ENCODE peak calls at places on chromosomes 4 and X, in six cellular contexts. O, P, X, S, C and I are unnamed samples.

GRCh38 chr4:144421839-144422565 is 224.0 kb upstream of the HHIP start:
- DNase-seq in O (no peak), P (no peak), X (no peak), S (no peak), C (peak), I (no peak)

GRCh38 chr4:122762520-122762919 is 30.0 kb downstream of the BBS12 start:
- DNase-seq in O (no peak), P (no peak), X (no peak), S (peak), C (no peak), I (no peak)

GRCh38 chr4:112251044-112251632 is 19.6 kb downstream of the AP1AR start:
- DNase-seq in O (no peak), P (no peak), X (no peak), S (no peak), C (peak), I (no peak)

GRCh38 chrX:98299785-98300184 is 1416.1 kb downstream of the RPA4 start:
- DNase-seq in O (no peak), P (peak), X (no peak), S (no peak), C (no peak), I (no peak)

GRCh38 chrX:13215729-13216128 is 104.1 kb downstream of the ATXN3L start:
- DNase-seq in O (no peak), P (no peak), X (no peak), S (no peak), C (no peak), I (no peak)

GRCh38 chr4:10346023-10346422 is 111.2 kb downstream of the ZNF518B start:
- DNase-seq in O (no peak), P (no peak), X (no peak), S (no peak), C (no peak), I (no peak)

GRCh38 chr4:73869130-73870055 is at the start of gene CXCL1:
- DNase-seq in O (peak), P (peak), X (peak), S (no peak), C (peak), I (no peak)

GRCh38 chr4:136918772-136919171 is 613.5 kb downstream of the PCDH18 start:
- DNase-seq in O (no peak), P (no peak), X (no peak), S (no peak), C (no peak), I (no peak)

GRCh38 chr4:145881991-145882390 is 56.6 kb downstream of the ZNF827 start:
- DNase-seq in O (peak), P (no peak), X (peak), S (peak), C (no peak), I (no peak)

GRCh38 chr4:186724861-186725419 is 1.3 kb upstream of the FAT1 start:
- DNase-seq in O (no peak), P (peak), X (no peak), S (no peak), C (peak), I (peak)

DNA sequence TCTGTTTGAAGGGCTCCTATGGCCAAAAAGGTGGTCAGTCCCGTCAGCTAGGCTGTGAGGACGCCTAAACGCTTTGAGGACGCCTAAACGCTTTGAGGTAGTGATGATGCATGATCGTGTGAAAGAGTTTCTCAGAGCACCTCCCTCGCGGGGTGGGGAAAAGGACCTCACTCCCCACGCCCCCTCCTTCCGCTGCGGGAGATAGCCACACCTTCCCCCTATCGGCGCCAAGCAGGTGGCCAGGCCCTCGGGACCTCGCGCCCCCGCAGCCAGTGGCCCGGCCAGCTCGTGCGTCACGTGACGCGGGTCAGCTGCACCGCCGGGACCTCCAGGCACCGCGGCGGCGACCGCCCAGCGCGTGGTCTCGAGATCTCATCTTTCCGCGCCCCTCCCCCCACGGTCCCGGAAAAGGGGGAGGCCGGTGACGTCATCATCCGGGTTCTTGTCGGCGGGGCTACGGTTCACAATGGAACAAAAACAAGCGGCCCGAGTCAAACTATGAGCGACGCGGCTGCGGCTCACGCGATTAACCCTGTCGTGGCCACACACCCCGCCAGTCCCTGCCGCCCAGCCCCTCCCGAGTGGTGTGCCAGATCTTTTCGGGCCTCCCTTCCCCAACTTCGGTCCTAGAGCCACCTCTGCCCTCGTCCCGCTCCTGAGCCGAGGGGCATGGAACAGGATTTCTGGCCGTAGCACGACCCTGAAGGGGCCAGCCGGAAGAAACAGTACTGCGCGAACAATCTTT is 713 bp upstream of the USP9X start:
- DNase-seq in O (peak), P (peak), X (peak), S (peak), C (peak), I (peak)
- TF ChIP-seq CTCF in O (no peak), P (no peak), X (no peak), S (no peak), C (no peak), I (no peak)

GRCh38 chr4:102431608-102431961 is 69.6 kb upstream of the NFKB1 start:
- DNase-seq in O (no peak), P (no peak), X (no peak), S (no peak), C (no peak), I (no peak)

GRCh38 chr4:102430511-102430910 is 70.6 kb upstream of the NFKB1 start:
- DNase-seq in O (no peak), P (peak), X (no peak), S (no peak), C (no peak), I (no peak)

GRCh38 chr4:102427599-102427998 is 73.6 kb upstream of the NFKB1 start:
- DNase-seq in O (no peak), P (no peak), X (no peak), S (no peak), C (no peak), I (no peak)

DNA sequence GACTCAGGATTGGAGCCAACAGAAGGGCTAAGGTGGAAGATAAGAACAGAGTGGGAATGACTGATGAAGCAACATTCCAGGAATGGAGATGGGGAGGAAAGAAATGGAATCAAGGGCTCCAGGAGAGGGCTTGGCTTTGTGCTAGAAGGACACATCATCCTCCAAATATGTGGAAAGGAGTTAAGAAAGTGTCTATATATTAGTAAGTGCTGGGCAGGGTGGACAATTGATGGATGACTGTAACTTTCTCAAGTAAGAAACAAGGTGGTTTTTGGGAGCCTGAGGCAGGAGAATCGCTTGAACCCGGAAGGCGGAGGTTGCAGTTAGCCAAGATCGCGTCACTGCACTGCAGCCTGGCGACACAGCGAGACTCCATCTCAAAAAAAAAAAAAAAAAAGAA is 71.6 kb upstream of the NFKB1 start:
- DNase-seq in O (no peak), P (peak), X (no peak), S (no peak), C (no peak), I (peak)
- H3K4me3 ChIP-seq in O (no peak), P (peak), X (no peak), S (no peak), C (no peak), I (no peak)

GRCh38 chr4:77044458-77045124 is 31.2 kb downstream of the CCNI start:
- DNase-seq in O (no peak), P (peak), X (no peak), S (peak), C (peak), I (peak)
- TF ChIP-seq CTCF in O (peak), P (peak), X (peak), S (peak), C (peak), I (peak)

DNA sequence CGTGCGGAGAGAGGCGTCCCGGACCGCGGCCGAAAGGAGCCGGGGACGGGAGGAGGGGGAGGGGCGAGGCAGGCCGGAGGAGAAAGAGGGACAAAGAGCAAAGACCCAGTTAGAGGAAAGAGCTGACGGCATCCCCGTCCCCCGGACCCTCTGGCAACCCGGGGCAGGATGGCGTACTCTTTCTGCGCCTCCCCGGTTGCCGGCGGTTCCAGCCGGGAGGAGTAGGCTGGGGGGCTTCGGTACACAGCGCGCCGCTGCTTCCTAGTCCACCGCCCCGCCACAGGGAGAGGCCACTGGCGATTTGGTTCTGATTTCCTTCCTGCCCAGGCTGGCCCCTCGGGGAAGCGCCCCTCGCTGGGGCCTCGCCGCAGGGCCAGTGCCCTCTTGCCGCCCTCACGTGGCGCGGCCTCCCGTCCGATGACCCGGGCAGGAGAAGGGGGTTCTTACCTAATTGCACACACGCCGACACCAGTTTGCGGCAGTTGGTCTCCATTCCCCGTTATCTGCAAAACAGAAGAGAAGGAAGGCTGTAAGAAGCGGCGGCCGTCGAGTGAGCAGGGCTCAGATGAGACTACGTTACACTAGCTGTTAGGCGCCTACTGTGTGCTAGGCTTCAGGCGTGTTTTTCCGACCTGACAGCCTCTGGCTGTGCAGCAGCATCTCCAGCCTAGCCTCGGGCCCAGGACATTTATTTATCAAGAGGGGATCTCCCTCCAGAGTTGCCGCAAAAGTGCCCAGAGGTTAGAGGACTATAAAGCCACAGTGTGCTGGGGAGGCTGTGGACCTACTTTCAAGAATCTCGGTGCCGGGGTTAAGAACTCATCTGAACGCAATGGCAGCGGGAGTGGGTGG is 9.9 kb upstream of the PITX2 start:
- DNase-seq in O (no peak), P (no peak), X (no peak), S (no peak), C (peak), I (no peak)
- H3K4me3 ChIP-seq in O (peak), P (peak), X (no peak), S (no peak), C (peak), I (no peak)

DNA sequence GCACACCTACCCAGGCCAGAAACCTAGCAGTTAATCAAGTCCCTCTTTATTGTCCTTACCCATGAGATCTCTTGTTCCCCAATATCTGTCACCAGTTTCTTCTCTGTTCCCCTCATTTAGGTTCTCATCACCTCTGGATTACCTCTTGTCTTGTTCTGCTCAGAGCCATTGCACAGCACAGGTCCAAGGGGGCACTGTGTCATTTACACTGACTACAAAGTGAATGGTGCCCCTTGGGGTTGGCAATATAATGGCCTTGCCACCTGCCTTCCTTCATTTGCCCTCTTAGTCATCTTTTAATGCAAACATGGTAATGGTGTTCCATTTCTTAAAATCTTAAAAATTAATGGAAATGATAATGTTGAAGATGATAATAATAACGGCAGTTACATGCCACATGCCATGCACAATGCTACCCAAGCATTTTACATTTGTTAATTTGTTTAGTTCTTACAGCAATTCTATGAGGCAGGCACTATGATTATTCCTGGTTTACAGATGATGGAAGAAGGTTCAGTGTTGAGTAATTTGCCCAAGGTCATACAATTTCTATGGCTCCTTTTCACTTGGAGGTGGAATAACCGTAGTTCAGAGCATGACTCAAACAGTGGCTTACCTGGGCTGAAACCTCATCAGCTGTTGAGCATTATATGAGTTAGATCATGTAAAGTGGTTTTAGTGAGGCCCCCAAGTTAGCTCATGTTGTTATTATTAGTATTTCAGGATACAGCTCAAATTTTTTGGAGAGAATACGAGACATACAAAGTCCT is 117.9 kb downstream of the RASL11B start:
- DNase-seq in O (no peak), P (no peak), X (no peak), S (no peak), C (peak), I (no peak)
- TF ChIP-seq CTCF in O (no peak), P (no peak), X (no peak), S (no peak), C (peak), I (no peak)